ENCODE peak calls at places on chromosome 12, in six cellular contexts. B is foreskin fibroblast, D is amniotic epithelial cell, M is colonic mucosa, I is cardiac muscle cell, N is pancreas. A is an unnamed sample.

GRCh38 chr12:26701604-26702215 is 131.3 kb downstream of the ITPR2 start:
- DNase-seq in B (peak), D (peak), M (no peak), I (peak), N (no peak), A (peak)

GRCh38 chr12:67989184-67989965 is at the start of gene IFNG-AS1:
- DNase-seq in B (no peak), D (no peak), M (no peak), I (no peak), N (no peak), A (no peak)

GRCh38 chr12:124767075-124767821 is 96.4 kb downstream of the SCARB1 start:
- DNase-seq in B (peak), D (peak), M (peak), I (peak), N (peak), A (peak)

GRCh38 chr12:87667378-87667777 is 361.8 kb downstream of the C12orf50 start:
- DNase-seq in B (peak), D (peak), M (no peak), I (no peak), N (no peak), A (peak)

GRCh38 chr12:508795-509194 is 49.1 kb downstream of the B4GALNT3 start:
- DNase-seq in B (no peak), D (no peak), M (peak), I (no peak), N (no peak), A (peak)

GRCh38 chr12:47828967-47829482 is 9.3 kb upstream of the HDAC7 start:
- DNase-seq in B (peak), D (peak), M (peak), I (peak), N (no peak), A (peak)

GRCh38 chr12:119444462-119445044 is 110.0 kb downstream of the CCDC60 start:
- DNase-seq in B (no peak), D (peak), M (peak), I (peak), N (no peak), A (peak)

GRCh38 chr12:52401526-52401925 is 4.6 kb downstream of the KRT82 start:
- DNase-seq in B (no peak), D (no peak), M (no peak), I (no peak), N (no peak), A (no peak)

GRCh38 chr12:26017484-26018211 is 59.2 kb downstream of the RASSF8 start:
- DNase-seq in B (peak), D (peak), M (peak), I (peak), N (no peak), A (peak)

GRCh38 chr12:21918456-21918855 is 22.8 kb downstream of the ABCC9 start:
- DNase-seq in B (no peak), D (no peak), M (no peak), I (no peak), N (no peak), A (no peak)

GRCh38 chr12:116130431-116130830 is 147.1 kb downstream of the MED13L start:
- DNase-seq in B (peak), D (no peak), M (no peak), I (no peak), N (no peak), A (no peak)

GRCh38 chr12:110809149-110809548 is 37.6 kb upstream of the CCDC63 start:
- DNase-seq in B (no peak), D (peak), M (no peak), I (no peak), N (no peak), A (peak)

GRCh38 chr12:121065345-121065744 is 26.3 kb upstream of the OASL start:
- DNase-seq in B (no peak), D (no peak), M (peak), I (no peak), N (no peak), A (no peak)

GRCh38 chr12:3303410-3304136 is 187.4 kb upstream of the PRMT8 start:
- DNase-seq in B (no peak), D (no peak), M (no peak), I (peak), N (peak), A (peak)

GRCh38 chr12:92439397-92439779 is 263.4 kb upstream of the PLEKHG7 start:
- DNase-seq in B (peak), D (peak), M (no peak), I (no peak), N (no peak), A (no peak)

GRCh38 chr12:25023808-25024207 is 74.9 kb upstream of the BCAT1 start:
- DNase-seq in B (no peak), D (no peak), M (no peak), I (no peak), N (no peak), A (no peak)

GRCh38 chr12:104828015-104828414 is 130.1 kb downstream of the SLC41A2 start:
- DNase-seq in B (no peak), D (no peak), M (no peak), I (no peak), N (peak), A (no peak)

GRCh38 chr12:99759467-99759866 is 111.9 kb downstream of the GARIN6 start:
- DNase-seq in B (no peak), D (no peak), M (no peak), I (no peak), N (no peak), A (no peak)

GRCh38 chr12:111953455-111953854 is 59.5 kb downstream of the TMEM116 start:
- DNase-seq in B (peak), D (peak), M (no peak), I (no peak), N (no peak), A (no peak)

GRCh38 chr12:132523576-132524331 is 33.8 kb downstream of the FBRSL1 start:
- DNase-seq in B (peak), D (peak), M (peak), I (peak), N (no peak), A (peak)

GRCh38 chr12:111444706-111445310 is 39.1 kb downstream of the SH2B3 start:
- DNase-seq in B (peak), D (no peak), M (peak), I (peak), N (peak), A (no peak)

GRCh38 chr12:113823816-113824215 is 142.3 kb downstream of the RBM19 start:
- DNase-seq in B (no peak), D (no peak), M (no peak), I (no peak), N (no peak), A (no peak)

GRCh38 chr12:75116611-75117010 is 93.0 kb downstream of the KCNC2 start:
- DNase-seq in B (no peak), D (no peak), M (no peak), I (no peak), N (no peak), A (no peak)

GRCh38 chr12:56300644-56301464 is 724 bp upstream of the CS start:
- DNase-seq in B (no peak), D (no peak), M (no peak), I (no peak), N (no peak), A (no peak)

GRCh38 chr12:7588703-7589329 is 76.9 kb downstream of the APOBEC1 start:
- DNase-seq in B (peak), D (peak), M (peak), I (peak), N (no peak), A (peak)

GRCh38 chr12:53380797-53381738 is 1.1 kb downstream of the SP1 start:
- DNase-seq in B (peak), D (peak), M (no peak), I (no peak), N (peak), A (peak)

GRCh38 chr12:100666588-100666987 is 93.1 kb downstream of the GAS2L3 start:
- DNase-seq in B (no peak), D (no peak), M (no peak), I (no peak), N (no peak), A (no peak)

A was measured in SW480.